ENCODE peak calls at places on chromosomes 1 and 21, in four cellular contexts. Z is HCT116, C is HepG2, P is K562. N is an unnamed sample.
A peak's percentile ranks its signal among the peaks of the same experiment; 100 is the strongest.

GRCh38 chr1:6490181-6491075 is 1.0 kb downstream of the PLEKHG5 start:
- DNase-seq in Z (peak; percentile 59), C (peak; percentile 54), P (peak; percentile 74), N (no peak)

GRCh38 chr1:192579319-192579738 is 3.8 kb downstream of the RGS1 start:
- DNase-seq in Z (no peak), C (no peak), P (no peak), N (no peak)

GRCh38 chr1:1283821-1284220 is 3.6 kb downstream of the SCNN1D start:
- DNase-seq in Z (no peak), C (no peak), P (peak; percentile 56), N (no peak)

GRCh38 chr1:34500451-34500850 is 254.4 kb upstream of the GJB5 start:
- DNase-seq in Z (no peak), C (no peak), P (peak; percentile 12), N (no peak)

GRCh38 chr21:46151261-46151988 is 4.0 kb downstream of the FTCD start:
- DNase-seq in Z (no peak), C (no peak), P (no peak), N (no peak)

GRCh38 chr1:210597555-210598134 is 268.9 kb downstream of the HHAT start:
- DNase-seq in Z (no peak), C (peak; percentile 21), P (peak; percentile 55), N (no peak)

GRCh38 chr1:178126790-178127189 is 32.9 kb downstream of the RASAL2 start:
- DNase-seq in Z (peak; percentile 69), C (peak; percentile 80), P (no peak), N (peak; percentile 96)

GRCh38 chr1:76959581-76959980 is 92.3 kb downstream of the ST6GALNAC5 start:
- DNase-seq in Z (no peak), C (no peak), P (no peak), N (no peak)

GRCh38 chr1:197915797-197916686 is 1.1 kb upstream of the LHX9 start:
- DNase-seq in Z (peak; percentile 53), C (peak; percentile 67), P (peak; percentile 50), N (no peak)

GRCh38 chr1:202291961-202292712 is 49.6 kb downstream of the UBE2T start:
- DNase-seq in Z (no peak), C (no peak), P (no peak), N (peak; percentile 15)

GRCh38 chr1:234568345-234568744 is 41.6 kb downstream of the IRF2BP2 start:
- DNase-seq in Z (no peak), C (no peak), P (no peak), N (no peak)

GRCh38 chr1:196651637-196652215 is at the start of gene CFH:
- DNase-seq in Z (no peak), C (no peak), P (peak; percentile 70), N (no peak)
- TF ChIP-seq TCF7L2 in Z (no peak), C (no peak), P (no peak), N (no peak)

GRCh38 chr1:17265162-17265561 is 16.3 kb downstream of the PADI3 start:
- DNase-seq in Z (no peak), C (no peak), P (no peak), N (no peak)
- TF ChIP-seq TCF7L2 in Z (no peak), C (no peak), P (no peak), N (no peak)

GRCh38 chr1:8004803-8005573 is 21.1 kb downstream of the ERRFI1 start:
- DNase-seq in Z (no peak), C (peak; percentile 89), P (peak; percentile 95), N (no peak)
- TF ChIP-seq TCF7L2 in Z (no peak), C (no peak), P (no peak), N (no peak)

DNA sequence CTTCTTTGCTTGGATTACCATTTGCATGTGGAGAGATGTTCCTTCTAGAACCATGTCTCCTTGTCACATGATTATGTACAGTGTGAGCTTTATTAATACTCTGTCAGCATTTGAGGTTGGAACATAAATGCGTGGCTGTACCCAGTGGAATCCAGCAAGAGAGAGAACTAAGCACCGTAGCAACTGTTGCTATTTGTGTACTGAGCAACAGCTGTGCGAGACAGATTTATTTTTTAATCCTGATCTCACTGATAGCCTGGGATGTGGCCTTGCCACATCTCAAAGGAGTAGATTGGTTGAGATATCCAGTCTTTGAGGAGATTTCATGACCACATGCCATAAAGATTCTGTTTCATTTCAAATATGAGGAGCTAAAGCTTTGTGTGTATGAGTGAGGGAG is 43.4 kb downstream of the KIF1B start:
- DNase-seq in Z (no peak), C (no peak), P (no peak), N (no peak)
- TF ChIP-seq TCF7L2 in Z (no peak), C (no peak), P (no peak), N (no peak)